ENCODE peak calls at places on chromosomes 6 and 20, in four cellular contexts. One of them, this sample, is unnamed.

GRCh38 chr20:10924628-10925266 is 250.9 kb upstream of the JAG1 start:
- DNase-seq in lower lobe of right lung: no peak
- DNase-seq in tibial nerve: no peak
- DNase-seq in head of caudate nucleus: no peak
- DNase-seq in this sample: peak

GRCh38 chr6:40778186-40778585 is 191.0 kb upstream of the LRFN2 start:
- DNase-seq in tibial nerve: no peak
- DNase-seq in head of caudate nucleus: no peak
- DNase-seq in lower lobe of right lung: no peak
- DNase-seq in this sample: no peak

GRCh38 chr6:24763578-24763977 is 11.2 kb upstream of the GMNN start:
- DNase-seq in lower lobe of right lung: no peak
- DNase-seq in head of caudate nucleus: no peak
- DNase-seq in tibial nerve: no peak
- DNase-seq in this sample: no peak

GRCh38 chr6:37776546-37776945 is 43.0 kb upstream of the ZFAND3 start:
- DNase-seq in tibial nerve: no peak
- DNase-seq in lower lobe of right lung: no peak
- DNase-seq in head of caudate nucleus: no peak
- DNase-seq in this sample: no peak

GRCh38 chr20:23143986-23144695 is 58.0 kb upstream of the CD93 start:
- DNase-seq in lower lobe of right lung: no peak
- DNase-seq in tibial nerve: no peak
- DNase-seq in head of caudate nucleus: no peak
- DNase-seq in this sample: no peak

GRCh38 chr6:2688416-2689064 is 62.2 kb downstream of the MYLK4 start:
- DNase-seq in lower lobe of right lung: no peak
- DNase-seq in head of caudate nucleus: no peak
- DNase-seq in tibial nerve: no peak
- DNase-seq in this sample: peak

GRCh38 chr6:125947581-125947980 is 9.0 kb upstream of the HINT3 start:
- DNase-seq in head of caudate nucleus: no peak
- DNase-seq in tibial nerve: no peak
- DNase-seq in lower lobe of right lung: peak
- DNase-seq in this sample: no peak

GRCh38 chr6:73631849-73632248 is 21.9 kb downstream of the SLC17A5 start:
- DNase-seq in head of caudate nucleus: no peak
- DNase-seq in lower lobe of right lung: no peak
- DNase-seq in tibial nerve: no peak
- DNase-seq in this sample: no peak

GRCh38 chr6:107116328-107116892 is 1.1 kb upstream of the BEND3 start:
- DNase-seq in head of caudate nucleus: peak
- DNase-seq in tibial nerve: no peak
- DNase-seq in lower lobe of right lung: peak
- DNase-seq in this sample: no peak

GRCh38 chr6:11163932-11164331 is 52.4 kb upstream of the ERVFRD-1 start:
- DNase-seq in tibial nerve: no peak
- DNase-seq in lower lobe of right lung: no peak
- DNase-seq in head of caudate nucleus: no peak
- DNase-seq in this sample: no peak

GRCh38 chr20:41133709-41134361 is 3.5 kb upstream of the PLCG1 start:
- DNase-seq in lower lobe of right lung: no peak
- DNase-seq in tibial nerve: no peak
- DNase-seq in head of caudate nucleus: peak
- DNase-seq in this sample: no peak

GRCh38 chr6:146650799-146651481 is 52.2 kb downstream of the ADGB start:
- DNase-seq in tibial nerve: no peak
- DNase-seq in lower lobe of right lung: no peak
- DNase-seq in head of caudate nucleus: no peak
- DNase-seq in this sample: no peak

GRCh38 chr6:107871981-107872380 is 47.9 kb upstream of the SCML4 start:
- DNase-seq in head of caudate nucleus: no peak
- DNase-seq in tibial nerve: no peak
- DNase-seq in lower lobe of right lung: no peak
- DNase-seq in this sample: no peak

This sample was measured in AG04449.